ENCODE peak calls at places on chromosome 4, in seven cellular contexts. L, I, W, A, K, Z and N are unnamed samples.

GRCh38 chr4:152666946-152667345 is 12.9 kb downstream of the TMEM154 start:
- DNase-seq in L (no peak), I (no peak), W (no peak), A (no peak), K (no peak), Z (no peak), N (no peak)

GRCh38 chr4:180164799-180165198 is 2078.4 kb upstream of the TENM3 start:
- DNase-seq in L (no peak), I (no peak), W (no peak), A (no peak), K (no peak), Z (peak; percentile 19), N (no peak)

GRCh38 chr4:41878991-41879491 is 56.2 kb upstream of the TMEM33 start:
- DNase-seq in L (no peak), I (no peak), W (no peak), A (no peak), K (no peak), Z (no peak), N (no peak)

GRCh38 chr4:7434766-7435150 is at the start of gene PSAPL1:
- DNase-seq in L (no peak), I (no peak), W (peak; percentile 63), A (no peak), K (no peak), Z (peak; percentile 35), N (no peak)

GRCh38 chr4:181007751-181008150 is 1235.5 kb upstream of the TENM3 start:
- DNase-seq in L (no peak), I (no peak), W (no peak), A (no peak), K (no peak), Z (no peak), N (no peak)

GRCh38 chr4:45350438-45350837 is 624.1 kb upstream of the GNPDA2 start:
- DNase-seq in L (no peak), I (no peak), W (no peak), A (no peak), K (no peak), Z (peak; percentile 1), N (no peak)

GRCh38 chr4:3314706-3315260 is 22.0 kb downstream of the RGS12 start:
- DNase-seq in L (peak; percentile 12), I (no peak), W (no peak), A (no peak), K (peak; percentile 34), Z (no peak), N (no peak)

GRCh38 chr4:41400296-41400695 is 137.7 kb upstream of the LIMCH1 start:
- DNase-seq in L (no peak), I (no peak), W (no peak), A (no peak), K (no peak), Z (peak; percentile 40), N (no peak)

GRCh38 chr4:168601899-168602298 is 105.0 kb downstream of the PALLD start:
- DNase-seq in L (no peak), I (no peak), W (no peak), A (no peak), K (no peak), Z (no peak), N (no peak)

GRCh38 chr4:62431513-62431912 is 1231.4 kb downstream of the ADGRL3 start:
- DNase-seq in L (no peak), I (no peak), W (no peak), A (no peak), K (no peak), Z (no peak), N (no peak)

GRCh38 chr4:52106142-52106541 is 55.0 kb downstream of the SPATA18 start:
- DNase-seq in L (no peak), I (no peak), W (no peak), A (no peak), K (no peak), Z (no peak), N (no peak)

GRCh38 chr4:150722908-150723362 is 141.0 kb downstream of the MAB21L2 start:
- DNase-seq in L (no peak), I (no peak), W (no peak), A (no peak), K (peak; percentile 74), Z (peak; percentile 7), N (peak; percentile 96)

GRCh38 chr4:102129810-102130209 is 215.5 kb downstream of the SLC39A8 start:
- DNase-seq in L (no peak), I (no peak), W (no peak), A (no peak), K (no peak), Z (no peak), N (no peak)

GRCh38 chr4:128177376-128177959 is 110.1 kb downstream of the PGRMC2 start:
- DNase-seq in L (no peak), I (no peak), W (no peak), A (no peak), K (no peak), Z (peak; percentile 56), N (no peak)

GRCh38 chr4:184473515-184474260 is 662 bp downstream of the IRF2 start:
- DNase-seq in L (peak; percentile 56), I (no peak), W (peak; percentile 64), A (peak; percentile 33), K (peak; percentile 61), Z (peak; percentile 45), N (no peak)

GRCh38 chr4:3614731-3614980 is 82.4 kb upstream of the LRPAP1 start:
- DNase-seq in L (no peak), I (no peak), W (no peak), A (no peak), K (no peak), Z (no peak), N (no peak)

GRCh38 chr4:2927696-2928075 is 35.5 kb downstream of the NOP14 start:
- DNase-seq in L (no peak), I (no peak), W (no peak), A (no peak), K (no peak), Z (no peak), N (no peak)

GRCh38 chr4:89586864-89587263 is 250.1 kb downstream of the SNCA start:
- DNase-seq in L (no peak), I (peak; percentile 3), W (no peak), A (no peak), K (no peak), Z (peak; percentile 18), N (peak; percentile 2)

GRCh38 chr4:74933562-74934015 is 673 bp downstream of the PARM1 start:
- DNase-seq in L (peak; percentile 23), I (no peak), W (peak; percentile 12), A (no peak), K (no peak), Z (peak; percentile 6), N (no peak)

GRCh38 chr4:113358784-113359183 is 309.3 kb downstream of the ANK2 start:
- DNase-seq in L (no peak), I (no peak), W (no peak), A (no peak), K (no peak), Z (peak; percentile 14), N (no peak)

GRCh38 chr4:39085891-39086290 is 23.9 kb downstream of the KLHL5 start:
- DNase-seq in L (no peak), I (no peak), W (no peak), A (no peak), K (no peak), Z (peak; percentile 80), N (no peak)

GRCh38 chr4:5959221-5959982 is 58.8 kb downstream of the C4orf50 start:
- DNase-seq in L (no peak), I (no peak), W (no peak), A (no peak), K (no peak), Z (no peak), N (no peak)

GRCh38 chr4:155119006-155119405 is 89.4 kb upstream of the NPY2R start:
- DNase-seq in L (no peak), I (no peak), W (no peak), A (no peak), K (no peak), Z (no peak), N (no peak)

GRCh38 chr4:3193531-3194203 is 55.3 kb upstream of the MSANTD1 start:
- DNase-seq in L (no peak), I (no peak), W (no peak), A (no peak), K (no peak), Z (peak; percentile 28), N (no peak)

GRCh38 chr4:155692990-155693659 is 26.5 kb downstream of the GUCY1A1 start:
- DNase-seq in L (no peak), I (no peak), W (no peak), A (no peak), K (no peak), Z (no peak), N (peak; percentile 86)

GRCh38 chr4:4677825-4678522 is 136.1 kb upstream of the STX18 start:
- DNase-seq in L (no peak), I (no peak), W (peak; percentile 72), A (no peak), K (no peak), Z (peak; percentile 75), N (no peak)

GRCh38 chr4:68216501-68216900 is 29.0 kb downstream of the TMPRSS11B start:
- DNase-seq in L (no peak), I (no peak), W (no peak), A (no peak), K (no peak), Z (no peak), N (no peak)

GRCh38 chr4:39178706-39179105 is 3.6 kb upstream of the WDR19 start:
- DNase-seq in L (no peak), I (no peak), W (no peak), A (no peak), K (no peak), Z (peak; percentile 10), N (no peak)

GRCh38 chr4:90112715-90113114 is 14.5 kb upstream of the CCSER1 start:
- DNase-seq in L (no peak), I (no peak), W (no peak), A (no peak), K (no peak), Z (no peak), N (no peak)